ENCODE peak calls at places on chromosomes 11 and 22, in four cellular contexts. O is activated CD4-positive, alpha-beta T cell treated with anti-CD3 and anti-CD28 coated beads, Interleukin-2, amount 50 U/mL, for 48 hours; X is fibroblast of villous mesenchyme; N is dermis microvascular lymphatic vessel endothelial cell. P is an unnamed sample.

GRCh38 chr11:103889679-103890078 is 146.8 kb upstream of the DDI1 start:
- DNase-seq in O (no peak), X (no peak), N (no peak), P (no peak)

GRCh38 chr11:132643239-132643638 is 889.1 kb downstream of the OPCML start:
- DNase-seq in O (no peak), X (no peak), N (no peak), P (no peak)

GRCh38 chr22:40509401-40510134 is 127.0 kb downstream of the MRTFA start:
- DNase-seq in O (no peak), X (peak), N (no peak), P (no peak)

GRCh38 chr11:100851129-100851528 is 164.0 kb downstream of the ARHGAP42 start:
- DNase-seq in O (no peak), X (peak), N (no peak), P (no peak)

GRCh38 chr11:118076754-118077281 is at the start of gene TMPRSS4:
- DNase-seq in O (no peak), X (no peak), N (no peak), P (no peak)

GRCh38 chr11:58905716-58906547 is 33.4 kb upstream of the GLYATL1 start:
- DNase-seq in O (no peak), X (peak), N (peak), P (no peak)

GRCh38 chr11:22459053-22459452 is 120.9 kb downstream of the SLC17A6 start:
- DNase-seq in O (no peak), X (no peak), N (peak), P (no peak)

GRCh38 chr11:69383946-69384547 is 90.1 kb downstream of the MYEOV start:
- DNase-seq in O (no peak), X (no peak), N (no peak), P (no peak)

GRCh38 chr11:124041254-124041653 is at the start of gene OR10G7:
- DNase-seq in O (no peak), X (no peak), N (no peak), P (no peak)

GRCh38 chr11:86781546-86781945 is 18.8 kb upstream of the PRSS23 start:
- DNase-seq in O (no peak), X (no peak), N (no peak), P (peak)

GRCh38 chr11:19987243-19987870 is 172.9 kb downstream of the DBX1 start:
- DNase-seq in O (no peak), X (peak), N (peak), P (no peak)

GRCh38 chr11:115340874-115341273 is 163.3 kb downstream of the CADM1 start:
- DNase-seq in O (no peak), X (no peak), N (no peak), P (no peak)

GRCh38 chr22:42621505-42622002 is 6.9 kb upstream of the POLDIP3 start:
- DNase-seq in O (peak), X (peak), N (peak), P (peak)

GRCh38 chr11:74493816-74494630 is 499 bp upstream of the LIPT2 start:
- DNase-seq in O (no peak), X (peak), N (no peak), P (no peak)

GRCh38 chr11:17541330-17541885 is 2.8 kb downstream of the USH1C start:
- DNase-seq in O (no peak), X (no peak), N (no peak), P (no peak)

GRCh38 chr11:62880231-62880802 is 379 bp upstream of the SLC3A2 start:
- DNase-seq in O (peak), X (peak), N (peak), P (peak)

GRCh38 chr22:43667658-43668057 is 144.4 kb downstream of the EFCAB6 start:
- DNase-seq in O (no peak), X (no peak), N (no peak), P (no peak)

GRCh38 chr11:117058761-117059233 is 39.4 kb downstream of the SIK3 start:
- DNase-seq in O (no peak), X (peak), N (peak), P (no peak)

GRCh38 chr11:2428322-2428795 is 16.0 kb downstream of the TRPM5 start:
- DNase-seq in O (peak), X (peak), N (peak), P (peak)

GRCh38 chr11:10892250-10892649 is 34.4 kb upstream of the ZBED5 start:
- DNase-seq in O (no peak), X (no peak), N (no peak), P (no peak)

GRCh38 chr11:116931206-116931953 is 94.0 kb upstream of the APOA1 start:
- DNase-seq in O (peak), X (no peak), N (peak), P (peak)

GRCh38 chr11:8640305-8640932 is 42.0 kb downstream of the TRIM66 start:
- DNase-seq in O (no peak), X (no peak), N (no peak), P (no peak)

GRCh38 chr11:33703771-33704170 is 3.1 kb upstream of the C11orf91 start:
- DNase-seq in O (no peak), X (no peak), N (peak), P (no peak)

P was measured in erythroblast.